ENCODE peak calls at places on chromosomes 6 and 20, in four cellular contexts. B is tibial artery, Q is endothelial cell of umbilical vein, T is PC-3. Y is an unnamed sample.

GRCh38 chr6:151757506-151757955 is 50.0 kb upstream of the ESR1 start:
- DNase-seq in B (no peak), Q (peak; percentile 16), T (no peak), Y (no peak)

GRCh38 chr6:135883045-135883444 is 31.5 kb downstream of the PDE7B start:
- DNase-seq in B (no peak), Q (no peak), T (peak; percentile 11), Y (no peak)

GRCh38 chr6:158329531-158329930 is 17.3 kb downstream of the TULP4 start:
- DNase-seq in B (no peak), Q (peak; percentile 47), T (no peak), Y (no peak)

GRCh38 chr20:50932016-50932338 is 740 bp upstream of the ADNP start:
- DNase-seq in B (no peak), Q (peak; percentile 22), T (no peak), Y (no peak)

GRCh38 chr6:1379026-1379809 is 10.2 kb upstream of the FOXF2 start:
- DNase-seq in B (no peak), Q (no peak), T (no peak), Y (no peak)

GRCh38 chr6:79384845-79385244 is 150.4 kb upstream of the HMGN3 start:
- DNase-seq in B (no peak), Q (peak; percentile 50), T (peak; percentile 35), Y (no peak)

GRCh38 chr6:134007077-134007476 is 45.3 kb downstream of the SLC2A12 start:
- DNase-seq in B (no peak), Q (no peak), T (peak; percentile 50), Y (no peak)

GRCh38 chr20:50331469-50332251 is 141.0 kb downstream of the CEBPB start:
- DNase-seq in B (peak; percentile 16), Q (no peak), T (peak; percentile 85), Y (no peak)

GRCh38 chr20:61251529-61252393 is at the start of gene CDH4:
- DNase-seq in B (no peak), Q (no peak), T (no peak), Y (no peak)

GRCh38 chr6:132174919-132175318 is 223.7 kb upstream of the CCN2 start:
- DNase-seq in B (no peak), Q (no peak), T (no peak), Y (no peak)

GRCh38 chr6:100118301-100118700 is 124.3 kb upstream of the MCHR2 start:
- DNase-seq in B (no peak), Q (no peak), T (no peak), Y (no peak)

GRCh38 chr20:46408281-46408731 is 1.9 kb upstream of the ELMO2 start:
- DNase-seq in B (no peak), Q (no peak), T (peak; percentile 68), Y (no peak)

GRCh38 chr6:107819217-107819616 is 4.9 kb downstream of the SCML4 start:
- DNase-seq in B (no peak), Q (no peak), T (no peak), Y (no peak)

GRCh38 chr20:10356628-10357027 is 77.4 kb downstream of the MKKS start:
- DNase-seq in B (no peak), Q (no peak), T (no peak), Y (no peak)

GRCh38 chr6:155224031-155224451 is 39.8 kb upstream of the CLDN20 start:
- DNase-seq in B (no peak), Q (peak; percentile 90), T (peak; percentile 93), Y (no peak)

GRCh38 chr20:63044204-63044600 is 37.4 kb upstream of the BHLHE23 start:
- DNase-seq in B (no peak), Q (no peak), T (no peak), Y (no peak)

GRCh38 chr6:68233623-68234022 is 401.5 kb upstream of the ADGRB3 start:
- DNase-seq in B (no peak), Q (no peak), T (peak; percentile 63), Y (no peak)

GRCh38 chr20:15071010-15071808 is 733.8 kb upstream of the FLRT3 start:
- DNase-seq in B (no peak), Q (no peak), T (no peak), Y (no peak)
- H3K27ac ChIP-seq in B (no peak overlapping the region), Q (no peak overlapping the region), T (no peak overlapping the region), Y (no peak overlapping the region)

DNA sequence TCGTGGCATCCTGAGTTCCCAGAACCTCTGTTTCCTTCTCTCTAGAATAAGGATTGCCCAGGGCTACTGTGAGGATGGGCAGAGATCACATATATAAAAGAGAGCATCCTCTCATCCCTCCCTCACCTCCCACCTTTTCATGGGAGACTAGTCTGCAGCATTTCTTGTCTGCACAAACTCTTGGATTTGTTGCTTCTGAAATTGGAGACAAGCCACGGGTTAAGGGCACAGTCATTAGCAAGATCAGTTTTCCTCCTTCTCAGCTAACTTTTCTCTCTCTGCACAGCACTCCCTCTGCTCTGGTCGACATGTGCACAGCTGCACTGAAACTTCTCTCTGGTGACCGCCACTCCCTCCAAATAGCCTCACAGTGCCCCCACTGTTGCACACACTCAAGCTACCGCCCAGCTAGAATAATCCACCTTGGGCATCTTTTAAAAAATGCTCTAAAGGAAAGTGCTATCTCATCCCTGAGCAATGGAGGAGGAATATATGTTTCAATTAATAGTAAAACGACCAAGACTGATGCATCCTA is 50.9 kb upstream of the DUSP22 start:
- DNase-seq in B (no peak), Q (no peak), T (no peak), Y (no peak)
- H3K27ac ChIP-seq in B (no peak overlapping the region), Q (no peak overlapping the region), T (no peak overlapping the region), Y (no peak overlapping the region)

GRCh38 chr20:41592516-41593192 is 25.5 kb downstream of the CHD6 start:
- DNase-seq in B (no peak), Q (no peak), T (no peak), Y (no peak)
- H3K27ac ChIP-seq in B (no peak overlapping the region), Q (no peak overlapping the region), T (no peak overlapping the region), Y (no peak overlapping the region)

DNA sequence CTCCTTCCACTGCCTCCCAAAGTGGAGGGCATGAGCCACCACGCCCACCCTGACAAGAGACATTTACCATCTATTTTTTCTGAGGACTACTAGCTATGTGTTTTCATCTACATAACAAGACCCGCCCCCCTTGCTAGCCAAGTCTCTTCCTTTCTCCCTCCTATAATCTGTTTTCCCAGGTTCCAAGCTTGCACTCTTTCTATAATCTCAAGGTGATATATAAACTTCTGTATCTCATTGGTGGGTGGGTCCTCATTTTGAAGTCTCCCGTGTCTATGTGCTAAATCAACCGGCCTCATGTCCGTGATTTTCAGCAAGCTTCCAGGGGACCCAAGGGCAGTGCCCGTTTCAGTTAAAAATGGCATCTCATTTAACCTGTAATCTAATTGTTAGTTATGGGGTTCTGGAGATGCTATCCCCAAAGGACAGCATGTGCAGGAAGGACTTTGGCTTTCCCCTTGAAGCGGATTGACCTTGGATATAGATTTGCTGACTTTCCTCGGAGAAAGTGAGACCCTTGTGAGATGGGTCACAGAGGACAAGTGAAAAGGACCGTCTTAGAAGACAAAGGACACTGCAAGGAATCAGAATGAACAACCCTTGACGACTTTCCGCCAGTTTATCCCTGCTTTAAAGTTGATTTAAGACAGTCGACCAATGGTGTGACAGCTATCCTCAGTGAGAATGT is 22.4 kb downstream of the OR2B2 start:
- DNase-seq in B (no peak), Q (no peak), T (no peak), Y (no peak)
- H3K27ac ChIP-seq in B (no peak overlapping the region), Q (no peak overlapping the region), T (no peak overlapping the region), Y (no peak overlapping the region)

GRCh38 chr6:3426091-3426780 is 30.6 kb downstream of the SLC22A23 start:
- DNase-seq in B (no peak), Q (no peak), T (peak; percentile 59), Y (no peak)
- H3K27ac ChIP-seq in B (no peak overlapping the region), Q (no peak overlapping the region), T (no peak overlapping the region), Y (no peak overlapping the region)

GRCh38 chr6:14726816-14727493 is 518.9 kb upstream of the JARID2 start:
- DNase-seq in B (no peak), Q (no peak), T (no peak), Y (no peak)
- H3K27ac ChIP-seq in B (no peak overlapping the region), Q (no peak overlapping the region), T (no peak overlapping the region), Y (no peak overlapping the region)

GRCh38 chr20:38034961-38035360 is 1.4 kb downstream of the RPRD1B start:
- DNase-seq in B (no peak), Q (no peak), T (peak; percentile 29), Y (no peak)
- H3K27ac ChIP-seq in B (no peak overlapping the region), Q (no peak overlapping the region), T (peak overlapping the region; percentile 75), Y (peak overlapping the region; percentile 98)

DNA sequence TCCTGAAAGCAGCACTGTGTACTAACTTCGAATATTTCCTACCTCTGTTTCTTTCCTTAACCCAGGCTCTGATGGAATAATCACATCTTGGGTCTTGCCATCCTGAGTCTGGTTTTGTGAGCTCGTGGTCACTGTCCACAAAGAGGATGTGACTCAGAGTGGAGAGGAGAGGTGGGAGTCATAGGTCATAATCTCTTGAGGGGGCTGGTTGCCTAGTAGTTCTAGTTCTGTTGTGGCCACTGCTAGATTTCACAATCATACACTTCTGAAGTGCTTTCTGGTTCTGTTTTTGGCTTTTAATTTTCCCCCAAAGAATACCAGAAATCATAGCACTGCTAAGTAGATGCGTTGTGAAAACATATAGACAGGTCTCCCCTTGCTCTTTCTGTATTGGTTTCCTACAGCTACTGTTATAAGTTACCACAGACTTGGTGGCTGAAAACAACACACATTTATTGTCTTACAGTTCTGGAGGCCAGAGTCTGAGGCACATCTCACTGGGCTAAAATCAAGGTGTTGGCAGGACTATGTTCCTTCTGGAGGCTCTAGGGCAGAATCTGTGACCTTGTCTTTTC is 102.8 kb downstream of the NRSN1 start:
- DNase-seq in B (no peak), Q (no peak), T (no peak), Y (no peak)
- H3K27ac ChIP-seq in B (no peak overlapping the region), Q (no peak overlapping the region), T (no peak overlapping the region), Y (no peak overlapping the region)

DNA sequence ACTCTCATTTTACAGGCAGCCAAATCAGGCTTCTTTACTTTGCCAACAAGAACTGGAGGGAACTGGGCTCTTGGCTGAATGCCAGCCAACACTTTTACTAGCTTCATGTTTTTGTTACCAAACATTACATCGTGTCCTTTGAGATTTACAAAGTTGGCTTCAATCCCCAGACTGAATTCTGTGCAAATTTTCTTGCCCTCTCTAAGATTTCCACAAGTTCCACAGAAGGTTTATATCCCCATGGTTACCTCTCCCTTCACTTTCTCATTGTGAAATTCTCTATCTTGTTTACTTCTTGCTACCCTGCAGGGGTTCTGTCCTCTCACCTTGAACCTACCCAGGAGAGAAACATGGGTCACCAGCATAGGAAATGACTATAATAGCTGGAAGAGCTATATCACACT is 37.6 kb upstream of the PLCB1 start:
- DNase-seq in B (peak; percentile 81), Q (peak; percentile 87), T (peak; percentile 46), Y (peak; percentile 67)
- H3K27ac ChIP-seq in B (no peak overlapping the region), Q (peak overlapping the region; percentile 94), T (peak overlapping the region; percentile 49), Y (peak overlapping the region; percentile 31)

GRCh38 chr20:33882018-33882417 is 70.9 kb downstream of the CHMP4B start:
- DNase-seq in B (no peak), Q (no peak), T (no peak), Y (no peak)
- H3K27ac ChIP-seq in B (no peak overlapping the region), Q (no peak overlapping the region), T (no peak overlapping the region), Y (no peak overlapping the region)